ENCODE peak calls at places on chromosomes 12 and 14, in nine cellular contexts. O is cardiac muscle cell; J is endodermal cell; E is CD4-positive, CD25-positive, alpha-beta regulatory T cell; X is Karpas-422; L is SK-N-SH; Q is fibroblast of lung; A is transverse colon; N is left lung. Y is an unnamed sample. For H3K4me1, the result is how much of the 10 kb centered on the place peaks cover.

GRCh38 chr12:102480401-102480800 is at the start of gene IGF1:
- DNase-seq in O (no peak), J (no peak), E (no peak), X (no peak), L (no peak), Q (peak), A (no peak), N (no peak), Y (no peak)

GRCh38 chr12:3560295-3560620 is 69.3 kb downstream of the PRMT8 start:
- DNase-seq in O (no peak), J (no peak), E (no peak), X (no peak), L (no peak), Q (no peak), A (no peak), N (no peak), Y (no peak)

GRCh38 chr12:85872497-85873091 is 1.5 kb upstream of the NTS start:
- DNase-seq in O (peak), J (no peak), E (no peak), X (peak), L (peak), Q (peak), A (no peak), N (no peak), Y (no peak)

GRCh38 chr12:79648872-79649271 is 41.9 kb downstream of the PAWR start:
- DNase-seq in O (no peak), J (no peak), E (no peak), X (no peak), L (no peak), Q (peak), A (no peak), N (no peak), Y (no peak)

GRCh38 chr14:93525691-93526451 is 95.1 kb downstream of the UNC79 start:
- DNase-seq in O (no peak), J (no peak), E (no peak), X (no peak), L (no peak), Q (peak), A (no peak), N (no peak), Y (no peak)

GRCh38 chr12:19574606-19575005 is 135.3 kb downstream of the AEBP2 start:
- DNase-seq in O (no peak), J (peak), E (no peak), X (peak), L (peak), Q (no peak), A (no peak), N (no peak), Y (no peak)

GRCh38 chr12:2739832-2740641 is 54.7 kb upstream of the FKBP4 start:
- DNase-seq in O (peak), J (peak), E (no peak), X (no peak), L (peak), Q (peak), A (peak), N (no peak), Y (no peak)

GRCh38 chr14:63951025-63951424 is 98.2 kb downstream of the SYNE2 start:
- DNase-seq in O (no peak), J (no peak), E (no peak), X (no peak), L (no peak), Q (no peak), A (no peak), N (no peak), Y (no peak)

GRCh38 chr12:44484862-44485261 is 391.3 kb downstream of the NELL2 start:
- DNase-seq in O (no peak), J (no peak), E (no peak), X (no peak), L (no peak), Q (no peak), A (no peak), N (no peak), Y (no peak)

GRCh38 chr12:47267571-47267970 is 187.8 kb upstream of the AMIGO2 start:
- DNase-seq in O (no peak), J (no peak), E (no peak), X (no peak), L (no peak), Q (peak), A (no peak), N (no peak), Y (no peak)

GRCh38 chr12:79119796-79120195 is 255.2 kb downstream of the SYT1 start:
- DNase-seq in O (peak), J (peak), E (no peak), X (no peak), L (no peak), Q (no peak), A (no peak), N (no peak), Y (no peak)

GRCh38 chr12:93622485-93622884 is 50.0 kb downstream of the SOCS2 start:
- DNase-seq in O (no peak), J (no peak), E (no peak), X (no peak), L (no peak), Q (peak), A (no peak), N (no peak), Y (no peak)

GRCh38 chr14:33985242-33985641 is 34.4 kb upstream of the EGLN3 start:
- DNase-seq in O (no peak), J (no peak), E (no peak), X (no peak), L (no peak), Q (no peak), A (no peak), N (no peak), Y (no peak)

GRCh38 chr12:12004524-12004923 is 66.2 kb upstream of the BCL2L14 start:
- DNase-seq in O (no peak), J (no peak), E (no peak), X (peak), L (peak), Q (no peak), A (no peak), N (no peak), Y (no peak)

GRCh38 chr12:81329088-81329487 is 251.2 kb downstream of the ACSS3 start:
- DNase-seq in O (no peak), J (peak), E (no peak), X (peak), L (no peak), Q (peak), A (no peak), N (no peak), Y (no peak)

GRCh38 chr12:90978117-90978770 is 23.3 kb upstream of the CCER1 start:
- DNase-seq in O (peak), J (no peak), E (no peak), X (peak), L (peak), Q (peak), A (no peak), N (no peak), Y (peak)

GRCh38 chr12:29563636-29564035 is 66.2 kb upstream of the OVCH1 start:
- DNase-seq in O (no peak), J (no peak), E (no peak), X (no peak), L (no peak), Q (no peak), A (no peak), N (no peak), Y (no peak)

GRCh38 chr12:104136577-104136976 is 1.4 kb downstream of the NFYB start:
- DNase-seq in O (no peak), J (no peak), E (no peak), X (peak), L (no peak), Q (peak), A (no peak), N (no peak), Y (no peak)

GRCh38 chr12:62776997-62777396 is 158.0 kb downstream of the PPM1H start:
- DNase-seq in O (no peak), J (no peak), E (no peak), X (no peak), L (no peak), Q (no peak), A (no peak), N (no peak), Y (no peak)

GRCh38 chr12:47017901-47018479 is 61.4 kb upstream of the PCED1B start:
- DNase-seq in O (no peak), J (no peak), E (no peak), X (no peak), L (no peak), Q (peak), A (no peak), N (no peak), Y (no peak)

GRCh38 chr12:85558684-85559083 is 277.5 kb downstream of the RASSF9 start:
- DNase-seq in O (no peak), J (no peak), E (no peak), X (no peak), L (no peak), Q (no peak), A (no peak), N (no peak), Y (no peak)

GRCh38 chr12:2794261-2794735 is 472 bp upstream of the FKBP4 start:
- DNase-seq in O (no peak), J (no peak), E (peak), X (no peak), L (no peak), Q (no peak), A (peak), N (no peak), Y (peak)

GRCh38 chr12:111842556-111843396 is 748 bp downstream of the MAPKAPK5 start:
- DNase-seq in O (peak), J (peak), E (no peak), X (peak), L (no peak), Q (peak), A (peak), N (no peak), Y (no peak)

GRCh38 chr14:51491036-51491545 is 160.6 kb upstream of the FRMD6 start:
- DNase-seq in O (no peak), J (no peak), E (no peak), X (no peak), L (no peak), Q (no peak), A (no peak), N (no peak), Y (no peak)
- H3K4me1 ChIP-seq in O (under half), J (under half), E (under half), X (under half), L (under half), Q (under half), A (under half), N (under half), Y (under half)

DNA sequence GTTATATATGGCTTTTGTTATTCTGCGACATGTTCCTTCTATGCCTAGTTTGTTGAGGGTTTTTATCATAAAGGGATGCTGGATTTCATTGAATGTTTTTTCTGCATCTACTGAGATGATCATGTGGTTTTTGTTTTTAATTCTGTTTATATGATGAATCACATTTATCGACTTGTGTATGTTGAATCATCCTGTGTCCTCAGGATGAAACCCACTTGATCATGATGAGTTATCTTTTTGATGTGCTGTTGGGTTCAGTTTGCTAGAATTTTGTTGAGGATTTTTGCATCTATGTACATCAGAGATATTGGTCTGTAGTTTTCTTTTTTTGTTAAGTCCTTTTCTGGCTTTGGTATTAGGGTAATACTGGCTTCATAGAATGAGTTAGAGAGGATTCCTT is 291.2 kb downstream of the AKAP6 start:
- DNase-seq in O (no peak), J (no peak), E (no peak), X (no peak), L (no peak), Q (peak), A (no peak), N (no peak), Y (no peak)
- H3K27ac ChIP-seq in O (no peak), J (no peak), E (no peak), X (no peak), L (peak), Q (no peak), A (no peak), N (no peak), Y (no peak)

GRCh38 chr14:100692859-100693558 is 33.7 kb upstream of the DLK1 start:
- DNase-seq in O (no peak), J (peak), E (no peak), X (no peak), L (no peak), Q (peak), A (no peak), N (peak), Y (no peak)
- H3K4me1 ChIP-seq in O (under half), J (under half), E (under half), X (under half), L (half or more), Q (under half), A (under half), N (under half), Y (under half)

GRCh38 chr12:56668197-56668457 is 20.0 kb downstream of the PTGES3 start:
- DNase-seq in O (no peak), J (no peak), E (no peak), X (no peak), L (no peak), Q (no peak), A (no peak), N (no peak), Y (no peak)
- H3K27ac ChIP-seq in O (no peak), J (no peak), E (peak), X (no peak), L (no peak), Q (no peak), A (no peak), N (no peak), Y (no peak)

GRCh38 chr12:15180975-15181683 is 40.1 kb downstream of the RERG start:
- DNase-seq in O (no peak), J (no peak), E (no peak), X (no peak), L (no peak), Q (no peak), A (no peak), N (no peak), Y (no peak)
- H3K4me1 ChIP-seq in O (under half), J (under half), E (under half), X (under half), L (under half), Q (under half), A (under half), N (under half), Y (under half)

GRCh38 chr12:123951467-123951866 is 21.2 kb downstream of the CCDC92 start:
- DNase-seq in O (no peak), J (no peak), E (no peak), X (no peak), L (no peak), Q (no peak), A (no peak), N (no peak), Y (no peak)
- H3K27ac ChIP-seq in O (no peak), J (no peak), E (no peak), X (no peak), L (no peak), Q (no peak), A (no peak), N (peak), Y (no peak)